ENCODE peak calls at places on chromosomes 6 and 20, in nine cellular contexts. O is kidney, F is NCI-H748 treated with DMSO at 0.1 percent for 48 hours, T is left ventricle myocardium superior, Q is retina, B is Daoy, R is RWPE1, E is EH, D is breast epithelium. V is an unnamed sample.

GRCh38 chr6:100892116-100892515 is 11.0 kb upstream of the ASCC3 start:
- DNase-seq in B (no peak), F (no peak), R (no peak), T (no peak), Q (no peak), E (no peak), D (no peak), O (no peak), V (no peak)

GRCh38 chr6:79137671-79138070 is 59.6 kb upstream of the PHIP start:
- DNase-seq in D (no peak), O (no peak), R (no peak), F (no peak), T (no peak), B (no peak), E (no peak), Q (no peak), V (peak; percentile 6)

GRCh38 chr6:43932259-43932900 is 162.4 kb downstream of the VEGFA start:
- DNase-seq in R (no peak), B (no peak), F (no peak), D (no peak), Q (no peak), T (no peak), E (no peak), O (peak; percentile 43), V (no peak)

GRCh38 chr6:5373430-5373829 is 112.1 kb downstream of the FARS2 start:
- DNase-seq in D (no peak), R (no peak), O (no peak), F (no peak), Q (no peak), T (no peak), E (no peak), B (no peak), V (no peak)

GRCh38 chr6:37024665-37025337 is 19.3 kb downstream of the FGD2 start:
- DNase-seq in D (peak; percentile 85), E (peak; percentile 51), Q (no peak), F (no peak), O (peak; percentile 90), B (peak; percentile 88), T (no peak), R (peak; percentile 87), V (peak; percentile 58)

GRCh38 chr6:142087950-142088857 is 44.5 kb upstream of the GJE1 start:
- DNase-seq in R (no peak), O (peak; percentile 56), F (no peak), E (no peak), D (no peak), T (no peak), B (no peak), Q (no peak), V (no peak)

GRCh38 chr20:47568019-47568418 is 66.3 kb downstream of the NCOA3 start:
- DNase-seq in O (no peak), T (no peak), F (no peak), Q (no peak), B (peak; percentile 85), R (no peak), D (no peak), E (peak; percentile 95), V (peak; percentile 92)

GRCh38 chr6:158517581-158517980 is 42.3 kb upstream of the TMEM181 start:
- DNase-seq in F (no peak), E (peak; percentile 8), O (no peak), B (peak; percentile 51), T (no peak), D (no peak), Q (peak; percentile 67), R (no peak), V (no peak)

GRCh38 chr6:88780714-88781389 is 182.6 kb downstream of the RNGTT start:
- DNase-seq in Q (peak; percentile 72), F (peak; percentile 66), O (no peak), T (no peak), D (no peak), B (peak; percentile 58), R (peak; percentile 20), E (peak; percentile 75), V (peak; percentile 70)

GRCh38 chr6:149482542-149483261 is 2.1 kb downstream of the ZC3H12D start:
- DNase-seq in F (no peak), D (no peak), R (no peak), E (no peak), B (no peak), T (no peak), Q (no peak), O (no peak), V (no peak)

GRCh38 chr20:34579936-34580587 is 21.5 kb downstream of the MAP1LC3A start:
- DNase-seq in O (no peak), D (no peak), Q (no peak), R (no peak), E (peak; percentile 62), T (no peak), B (no peak), F (no peak), V (peak; percentile 49)